ENCODE peak calls at places on chromosomes 12 and 14, in six cellular contexts. E is hepatocyte, I is tibial artery, T is HCT116, P is mesendoderm, H is breast epithelium. V is an unnamed sample.
A peak's percentile ranks its signal among the peaks of the same experiment; 100 is the strongest.

GRCh38 chr14:95516554-95517209 is at the start of gene SYNE3:
- DNase-seq in P (no peak), H (no peak), I (peak; percentile 58), T (no peak), E (peak; percentile 80), V (peak; percentile 66)

GRCh38 chr12:58424735-58425379 is 483.5 kb downstream of the ATP23 start:
- DNase-seq in E (no peak), H (no peak), I (no peak), T (no peak), P (no peak), V (no peak)

GRCh38 chr14:31582286-31582691 is 21.1 kb downstream of the NUBPL start:
- DNase-seq in H (no peak), T (no peak), I (peak; percentile 33), E (no peak), P (no peak), V (peak; percentile 64)

GRCh38 chr14:97298331-97298730 is 501.1 kb downstream of the VRK1 start:
- DNase-seq in I (no peak), H (no peak), E (no peak), P (peak; percentile 35), T (no peak), V (peak; percentile 30)

GRCh38 chr12:116538076-116538591 is 21.0 kb upstream of the MAP1LC3B2 start:
- DNase-seq in E (no peak), I (no peak), T (no peak), P (no peak), H (no peak), V (no peak)

GRCh38 chr12:112584266-112584722 is 165.5 kb downstream of the PTPN11 start:
- DNase-seq in I (no peak), H (no peak), T (peak; percentile 41), E (no peak), P (peak; percentile 73), V (peak; percentile 18)

GRCh38 chr12:24780969-24781368 is 167.9 kb downstream of the BCAT1 start:
- DNase-seq in P (peak; percentile 23), T (no peak), I (no peak), E (no peak), H (no peak), V (peak; percentile 8)

GRCh38 chr12:64923536-64923935 is 99.1 kb downstream of the TBC1D30 start:
- DNase-seq in E (no peak), I (no peak), P (no peak), T (no peak), H (no peak), V (no peak)

GRCh38 chr14:65228436-65228835 is 126.1 kb upstream of the MAX start:
- DNase-seq in I (no peak), H (no peak), E (no peak), T (no peak), P (no peak), V (no peak)

GRCh38 chr12:272942-273906 is 10.6 kb upstream of the SLC6A13 start:
- DNase-seq in T (no peak), H (no peak), P (no peak), I (no peak), E (no peak), V (no peak)

GRCh38 chr12:112359290-112359689 is 22.9 kb downstream of the HECTD4 start:
- DNase-seq in H (no peak), T (no peak), P (no peak), I (no peak), E (no peak), V (no peak)

GRCh38 chr12:102429755-102430154 is 50.6 kb downstream of the IGF1 start:
- DNase-seq in P (no peak), H (no peak), T (no peak), E (no peak), I (peak; percentile 46), V (no peak)

GRCh38 chr12:96190403-96191170 is 3.6 kb upstream of the ELK3 start:
- DNase-seq in E (no peak), I (no peak), H (no peak), T (no peak), P (no peak), V (no peak)

GRCh38 chr12:91361864-91362263 is 179.2 kb upstream of the DCN start:
- DNase-seq in I (no peak), E (peak; percentile 71), T (peak; percentile 37), P (peak; percentile 32), H (no peak), V (peak; percentile 59)

DNA sequence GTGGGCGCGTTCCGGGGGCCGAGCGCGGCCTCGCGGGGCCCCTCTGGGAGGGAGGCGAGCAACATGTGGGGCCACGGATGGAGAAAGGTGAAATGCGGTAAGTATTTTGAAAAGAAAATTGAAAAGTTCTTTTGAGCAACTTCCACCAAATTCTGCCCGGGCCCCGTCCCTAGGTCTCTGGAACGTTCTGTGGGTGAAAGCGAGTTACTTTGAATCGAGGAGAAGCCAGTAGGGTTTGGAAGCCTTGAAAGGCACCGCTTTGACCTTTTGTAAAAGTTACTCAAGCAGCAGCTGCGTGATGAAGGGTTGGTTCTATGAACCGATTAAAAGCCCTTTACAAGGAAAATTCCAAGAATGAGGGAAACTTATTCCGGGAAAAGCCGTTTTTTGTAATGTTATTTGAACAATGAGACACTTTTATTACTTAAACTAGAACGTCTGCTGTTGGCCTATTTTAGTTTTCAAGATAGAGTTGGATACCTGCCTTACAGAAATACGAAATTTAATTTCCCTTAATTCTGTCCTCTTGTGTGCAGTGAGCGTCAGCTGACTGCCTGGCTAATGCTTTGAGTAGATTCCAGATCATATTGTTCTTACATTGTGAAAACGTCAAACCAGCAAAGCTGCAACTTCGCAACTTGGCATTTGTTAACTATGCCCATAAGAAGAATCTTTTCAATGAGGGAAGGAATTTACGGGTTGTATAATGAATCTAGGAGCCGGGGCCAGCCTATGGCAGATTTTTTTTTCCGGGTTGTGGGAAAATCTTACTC is 884 bp downstream of the LARP4 start:
- DNase-seq in T (no peak), E (peak; percentile 35), H (no peak), P (peak; percentile 49), I (peak; percentile 58), V (peak; percentile 59)
- H3K27ac ChIP-seq in T (peak overlapping the region; percentile 91), E (peak overlapping the region; percentile 91), H (peak overlapping the region; percentile 89), P (peak overlapping the region; percentile 90), I (peak overlapping the region; percentile 89), V (peak overlapping the region; percentile 92)

GRCh38 chr12:93019240-93019910 is 90.3 kb upstream of the EEA1 start:
- DNase-seq in E (no peak), P (no peak), T (no peak), I (no peak), H (no peak), V (no peak)

GRCh38 chr12:93020998-93021597 is 92.0 kb upstream of the EEA1 start:
- DNase-seq in E (no peak), H (no peak), T (no peak), P (no peak), I (no peak), V (no peak)

GRCh38 chr12:93018610-93019009 is 89.5 kb upstream of the EEA1 start:
- DNase-seq in E (no peak), H (no peak), I (no peak), T (no peak), P (no peak), V (no peak)

GRCh38 chr12:93020225-93020997 is 91.3 kb upstream of the EEA1 start:
- DNase-seq in H (peak; percentile 22), P (peak; percentile 84), I (no peak), E (peak; percentile 84), T (no peak), V (no peak)

DNA sequence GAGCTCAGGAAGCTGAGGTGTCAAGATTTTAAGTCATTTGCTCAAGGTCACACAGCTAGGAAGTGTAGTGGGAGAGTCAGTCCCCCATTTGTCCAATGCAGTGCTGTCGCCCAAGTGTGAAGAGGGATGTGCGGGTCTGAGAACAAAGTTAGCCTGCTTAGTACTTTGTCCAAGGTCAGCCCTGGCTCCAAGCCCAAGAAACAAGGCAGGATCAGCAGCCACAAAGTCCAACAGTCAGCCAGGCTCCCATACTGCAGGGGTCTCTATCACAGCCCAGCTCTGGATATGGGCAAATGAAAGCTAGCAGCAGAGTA is 90.8 kb upstream of the EEA1 start:
- DNase-seq in T (no peak), I (no peak), P (no peak), H (no peak), E (peak; percentile 45), V (no peak)
- H3K27ac ChIP-seq in T (no peak overlapping the region), I (no peak overlapping the region), P (peak overlapping the region; percentile 57), H (no peak overlapping the region), E (peak overlapping the region; percentile 94), V (no peak overlapping the region)

DNA sequence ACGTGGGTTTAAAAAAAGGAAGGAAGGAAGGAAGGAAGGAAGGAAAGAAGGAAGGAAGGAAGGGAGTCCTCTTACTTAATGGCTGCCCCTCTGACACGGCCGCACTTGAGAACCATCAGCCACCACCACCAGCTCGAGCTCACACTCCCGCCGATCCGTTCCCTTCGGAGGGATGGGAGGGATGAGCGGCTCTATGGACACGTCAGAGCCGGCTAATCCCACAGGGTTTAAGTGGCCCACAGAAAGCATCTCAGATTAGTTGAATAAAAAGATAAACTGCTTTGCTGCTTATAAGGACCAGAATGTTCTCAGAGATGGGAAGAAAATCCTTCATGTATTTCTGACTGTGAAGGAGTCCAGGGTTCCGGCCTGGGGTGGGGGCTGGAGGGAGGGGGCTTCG is 31.1 kb downstream of the PRIMA1 start:
- DNase-seq in I (no peak), E (peak; percentile 44), P (no peak), T (no peak), H (no peak), V (no peak)
- H3K27ac ChIP-seq in I (no peak overlapping the region), E (peak overlapping the region; percentile 79), P (no peak overlapping the region), T (no peak overlapping the region), H (no peak overlapping the region), V (no peak overlapping the region)

DNA sequence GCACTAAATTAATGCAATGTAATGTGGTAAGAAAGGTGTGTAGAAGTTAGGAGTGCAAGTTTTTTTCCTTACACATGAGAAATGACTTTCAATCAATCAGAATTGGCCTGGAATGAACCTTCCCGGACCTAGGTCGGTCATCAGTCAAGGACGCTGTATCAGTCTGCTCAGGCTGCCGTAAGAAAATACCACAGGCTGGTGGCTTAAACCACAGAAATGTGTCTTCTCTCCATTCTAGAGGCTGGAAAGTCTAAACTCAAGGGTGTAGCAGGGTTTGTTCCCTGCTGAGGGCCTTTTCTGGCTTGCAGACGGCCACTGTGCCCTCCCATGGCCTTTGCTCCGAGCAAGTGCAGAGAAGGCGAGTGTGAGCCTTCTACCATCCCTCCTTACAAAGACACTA is 86.6 kb upstream of the DYNC1H1 start:
- DNase-seq in T (no peak), P (no peak), E (no peak), I (no peak), H (no peak), V (no peak)
- H3K27ac ChIP-seq in T (no peak overlapping the region), P (no peak overlapping the region), E (no peak overlapping the region), I (no peak overlapping the region), H (peak overlapping the region; percentile 38), V (no peak overlapping the region)

GRCh38 chr12:51820721-51821422 is 27.6 kb downstream of the FIGNL2 start:
- DNase-seq in T (no peak), H (peak; percentile 36), P (peak; percentile 85), I (no peak), E (no peak), V (peak; percentile 92)
- H3K27ac ChIP-seq in T (peak overlapping the region; percentile 85), H (peak overlapping the region; percentile 79), P (peak overlapping the region; percentile 29), I (no peak overlapping the region), E (no peak overlapping the region), V (no peak overlapping the region)

DNA sequence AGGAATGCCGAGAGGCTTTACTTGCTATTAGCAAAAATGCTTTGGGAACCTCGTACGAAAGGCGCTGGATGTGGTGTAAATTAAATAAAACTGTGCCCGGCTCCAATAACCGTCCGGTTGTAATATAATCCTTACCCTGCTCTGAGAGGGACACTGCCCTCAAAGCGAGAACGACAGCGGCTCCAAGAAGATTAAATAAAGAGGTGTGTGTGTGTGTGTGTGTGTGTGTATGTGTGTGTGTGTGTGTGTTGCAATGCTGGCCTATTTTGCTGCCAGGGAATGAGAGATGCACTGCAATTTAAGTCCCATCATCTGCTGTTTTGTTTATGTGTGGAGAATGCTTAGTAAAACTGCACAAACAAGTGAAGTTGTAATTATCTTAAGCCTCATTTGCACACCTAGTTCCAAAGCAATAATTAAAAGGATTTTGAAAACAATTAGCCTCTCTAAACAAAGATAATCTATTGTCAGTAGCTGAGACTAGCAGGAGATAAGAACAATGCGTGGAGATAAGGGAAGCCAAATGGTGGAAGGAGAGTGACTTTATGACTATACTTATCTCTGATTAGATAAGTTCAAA is 1.2 kb upstream of the SIX1 start:
- DNase-seq in I (no peak), E (no peak), H (no peak), P (peak; percentile 89), T (no peak), V (peak; percentile 40)
- H3K27ac ChIP-seq in I (peak overlapping the region; percentile 85), E (peak overlapping the region; percentile 44), H (no peak overlapping the region), P (no peak overlapping the region), T (no peak overlapping the region), V (no peak overlapping the region)